ENCODE peak calls at places on chromosomes 7 and 10, in five cellular contexts. One of them, this sample, is unnamed.

GRCh38 chr7:47508389-47509380 is 73.2 kb downstream of the TNS3 start:
- DNase-seq in H1: no peak
- DNase-seq in SK-N-SH: peak; percentile 58
- DNase-seq in HCT116: no peak
- DNase-seq in GM12878: no peak
- DNase-seq in this sample: no peak

GRCh38 chr7:145147865-145148264 is 312.0 kb upstream of the TPK1 start:
- DNase-seq in GM12878: no peak
- DNase-seq in HCT116: no peak
- DNase-seq in SK-N-SH: no peak
- DNase-seq in H1: no peak
- DNase-seq in this sample: no peak

GRCh38 chr7:105352018-105352612 is 36.6 kb downstream of the SRPK2 start:
- DNase-seq in HCT116: no peak
- DNase-seq in H1: no peak
- DNase-seq in SK-N-SH: no peak
- DNase-seq in GM12878: peak; percentile 93
- DNase-seq in this sample: no peak

GRCh38 chr10:91389636-91390512 is 20.3 kb upstream of the HECTD2 start:
- DNase-seq in SK-N-SH: peak; percentile 31
- DNase-seq in HCT116: peak; percentile 37
- DNase-seq in H1: no peak
- DNase-seq in GM12878: no peak
- DNase-seq in this sample: no peak

GRCh38 chr7:128830231-128831177 is at the start of gene FLNC:
- DNase-seq in HCT116: no peak
- DNase-seq in SK-N-SH: peak; percentile 90
- DNase-seq in GM12878: no peak
- DNase-seq in H1: peak; percentile 72
- DNase-seq in this sample: peak; percentile 37

GRCh38 chr7:143283344-143283743 is 1.4 kb upstream of the TMEM139 start:
- DNase-seq in SK-N-SH: no peak
- DNase-seq in H1: no peak
- DNase-seq in GM12878: no peak
- DNase-seq in HCT116: no peak
- DNase-seq in this sample: no peak

GRCh38 chr7:132837529-132837928 is 244.4 kb downstream of the CHCHD3 start:
- DNase-seq in GM12878: no peak
- DNase-seq in H1: no peak
- DNase-seq in HCT116: no peak
- DNase-seq in SK-N-SH: no peak
- DNase-seq in this sample: no peak

GRCh38 chr10:61021926-61022325 is 77.9 kb upstream of the RHOBTB1 start:
- DNase-seq in H1: no peak
- DNase-seq in GM12878: no peak
- DNase-seq in SK-N-SH: no peak
- DNase-seq in HCT116: no peak
- DNase-seq in this sample: no peak

GRCh38 chr7:12888727-12889126 is 201.3 kb downstream of the ARL4A start:
- DNase-seq in HCT116: no peak
- DNase-seq in SK-N-SH: no peak
- DNase-seq in GM12878: no peak
- DNase-seq in H1: no peak
- DNase-seq in this sample: no peak

GRCh38 chr7:49911906-49912305 is 138.5 kb downstream of the VWC2 start:
- DNase-seq in HCT116: no peak
- DNase-seq in H1: no peak
- DNase-seq in GM12878: no peak
- DNase-seq in SK-N-SH: no peak
- DNase-seq in this sample: no peak

GRCh38 chr7:156614434-156615264 is 25.9 kb upstream of the RNF32 start:
- DNase-seq in SK-N-SH: no peak
- DNase-seq in GM12878: no peak
- DNase-seq in HCT116: no peak
- DNase-seq in H1: no peak
- DNase-seq in this sample: no peak

GRCh38 chr10:97017474-97017903 is 168.3 kb downstream of the SLIT1 start:
- DNase-seq in H1: no peak
- DNase-seq in SK-N-SH: no peak
- DNase-seq in GM12878: no peak
- DNase-seq in HCT116: no peak
- DNase-seq in this sample: no peak

GRCh38 chr10:69630651-69631400 is 779 bp downstream of the FAM241B start:
- DNase-seq in SK-N-SH: no peak
- DNase-seq in GM12878: no peak
- DNase-seq in H1: no peak
- DNase-seq in HCT116: no peak
- DNase-seq in this sample: no peak

GRCh38 chr7:36289833-36290661 is 99.6 kb upstream of the ANLN start:
- DNase-seq in HCT116: peak; percentile 74
- DNase-seq in H1: no peak
- DNase-seq in SK-N-SH: no peak
- DNase-seq in GM12878: no peak
- DNase-seq in this sample: no peak

GRCh38 chr7:51160411-51160810 is 156.2 kb downstream of the COBL start:
- DNase-seq in H1: no peak
- DNase-seq in SK-N-SH: no peak
- DNase-seq in GM12878: no peak
- DNase-seq in HCT116: no peak
- DNase-seq in this sample: no peak

GRCh38 chr10:111650088-111650487 is 533.5 kb downstream of the GPAM start:
- DNase-seq in HCT116: no peak
- DNase-seq in GM12878: no peak
- DNase-seq in H1: peak; percentile 52
- DNase-seq in SK-N-SH: no peak
- DNase-seq in this sample: no peak

GRCh38 chr7:92092210-92092609 is 42.1 kb downstream of the CYP51A1 start:
- DNase-seq in SK-N-SH: no peak
- DNase-seq in GM12878: no peak
- DNase-seq in HCT116: no peak
- DNase-seq in H1: no peak
- DNase-seq in this sample: no peak

GRCh38 chr7:112449353-112449752 is 907 bp upstream of the IFRD1 start:
- DNase-seq in H1: no peak
- DNase-seq in SK-N-SH: no peak
- DNase-seq in HCT116: peak; percentile 59
- DNase-seq in GM12878: no peak
- DNase-seq in this sample: peak; percentile 2

GRCh38 chr7:127322351-127322750 is 69.6 kb upstream of the GRM8 start:
- DNase-seq in H1: no peak
- DNase-seq in GM12878: no peak
- DNase-seq in HCT116: no peak
- DNase-seq in SK-N-SH: no peak
- DNase-seq in this sample: no peak

GRCh38 chr10:12911795-12912194 is 89.7 kb downstream of the CCDC3 start:
- DNase-seq in HCT116: no peak
- DNase-seq in SK-N-SH: no peak
- DNase-seq in H1: no peak
- DNase-seq in GM12878: no peak
- DNase-seq in this sample: no peak

GRCh38 chr10:72759584-72759983 is 67.6 kb downstream of the MCU start:
- DNase-seq in SK-N-SH: no peak
- DNase-seq in H1: no peak
- DNase-seq in HCT116: no peak
- DNase-seq in GM12878: no peak
- DNase-seq in this sample: no peak

GRCh38 chr10:29646960-29647431 is 12.2 kb upstream of the SVIL start:
- DNase-seq in GM12878: no peak
- DNase-seq in SK-N-SH: no peak
- DNase-seq in HCT116: no peak
- DNase-seq in H1: no peak
- DNase-seq in this sample: no peak

GRCh38 chr7:30930621-30931020 is 19.0 kb downstream of the AQP1 start:
- DNase-seq in HCT116: no peak
- DNase-seq in GM12878: no peak
- DNase-seq in SK-N-SH: peak; percentile 83
- DNase-seq in H1: peak; percentile 28
- DNase-seq in this sample: no peak

GRCh38 chr7:106054971-106055370 is 57.1 kb downstream of the SYPL1 start:
- DNase-seq in H1: no peak
- DNase-seq in SK-N-SH: no peak
- DNase-seq in HCT116: no peak
- DNase-seq in GM12878: no peak
- DNase-seq in this sample: no peak

GRCh38 chr7:27967639-27968038 is 213.0 kb downstream of the JAZF1 start:
- DNase-seq in GM12878: peak; percentile 8
- DNase-seq in H1: no peak
- DNase-seq in SK-N-SH: no peak
- DNase-seq in HCT116: no peak
- DNase-seq in this sample: no peak

GRCh38 chr7:73901823-73902597 is 41.1 kb downstream of the TMEM270 start:
- DNase-seq in HCT116: no peak
- DNase-seq in H1: no peak
- DNase-seq in GM12878: no peak
- DNase-seq in SK-N-SH: peak; percentile 30
- DNase-seq in this sample: no peak

GRCh38 chr7:77482015-77482414 is 55.1 kb upstream of the PTPN12 start:
- DNase-seq in SK-N-SH: no peak
- DNase-seq in H1: no peak
- DNase-seq in HCT116: no peak
- DNase-seq in GM12878: no peak
- DNase-seq in this sample: peak; percentile 94

GRCh38 chr7:22653981-22654380 is 73.0 kb upstream of the IL6 start:
- DNase-seq in HCT116: no peak
- DNase-seq in H1: no peak
- DNase-seq in SK-N-SH: no peak
- DNase-seq in GM12878: no peak
- DNase-seq in this sample: no peak

GRCh38 chr7:131219277-131220041 is 108.2 kb upstream of the MKLN1 start:
- DNase-seq in GM12878: no peak
- DNase-seq in HCT116: no peak
- DNase-seq in H1: no peak
- DNase-seq in SK-N-SH: no peak
- DNase-seq in this sample: no peak

GRCh38 chr7:112500619-112501018 is 19.8 kb downstream of the LSMEM1 start:
- DNase-seq in GM12878: no peak
- DNase-seq in SK-N-SH: no peak
- DNase-seq in H1: no peak
- DNase-seq in HCT116: no peak
- DNase-seq in this sample: peak; percentile 15

GRCh38 chr7:36115448-36116321 is 37.4 kb upstream of the EEPD1 start:
- DNase-seq in GM12878: peak; percentile 79
- DNase-seq in SK-N-SH: peak; percentile 80
- DNase-seq in HCT116: peak; percentile 90
- DNase-seq in H1: no peak
- DNase-seq in this sample: no peak

GRCh38 chr10:71608863-71609768 is 110.5 kb downstream of the C10orf105 start:
- DNase-seq in SK-N-SH: peak; percentile 83
- DNase-seq in H1: peak; percentile 92
- DNase-seq in HCT116: peak; percentile 49
- DNase-seq in GM12878: no peak
- DNase-seq in this sample: peak; percentile 61
- TF ChIP-seq JUND in SK-N-SH: no peak
- TF ChIP-seq JUND in H1: no peak
- TF ChIP-seq JUND in HCT116: no peak
- TF ChIP-seq JUND in GM12878: no peak
- TF ChIP-seq JUND in this sample: no peak

GRCh38 chr10:87505366-87506113 is 847 bp downstream of the MINPP1 start:
- DNase-seq in GM12878: no peak
- DNase-seq in HCT116: peak; percentile 10
- DNase-seq in H1: no peak
- DNase-seq in SK-N-SH: peak; percentile 82
- DNase-seq in this sample: peak; percentile 75
- TF ChIP-seq JUND in GM12878: no peak
- TF ChIP-seq JUND in HCT116: no peak
- TF ChIP-seq JUND in H1: no peak
- TF ChIP-seq JUND in SK-N-SH: no peak
- TF ChIP-seq JUND in this sample: no peak

GRCh38 chr10:122457934-122458333 is 3.4 kb upstream of the HTRA1 start:
- DNase-seq in HCT116: no peak
- DNase-seq in H1: peak; percentile 3
- DNase-seq in SK-N-SH: no peak
- DNase-seq in GM12878: no peak
- DNase-seq in this sample: no peak

GRCh38 chr10:122450336-122450990 is 4.0 kb upstream of the ARMS2 start:
- DNase-seq in H1: no peak
- DNase-seq in SK-N-SH: no peak
- DNase-seq in HCT116: no peak
- DNase-seq in GM12878: no peak
- DNase-seq in this sample: no peak

GRCh38 chr10:122455376-122456056 is 1.1 kb downstream of the ARMS2 start:
- DNase-seq in GM12878: no peak
- DNase-seq in SK-N-SH: no peak
- DNase-seq in HCT116: no peak
- DNase-seq in H1: no peak
- DNase-seq in this sample: no peak

GRCh38 chr10:122458693-122459092 is 2.7 kb upstream of the HTRA1 start:
- DNase-seq in HCT116: no peak
- DNase-seq in H1: no peak
- DNase-seq in SK-N-SH: no peak
- DNase-seq in GM12878: no peak
- DNase-seq in this sample: no peak

DNA sequence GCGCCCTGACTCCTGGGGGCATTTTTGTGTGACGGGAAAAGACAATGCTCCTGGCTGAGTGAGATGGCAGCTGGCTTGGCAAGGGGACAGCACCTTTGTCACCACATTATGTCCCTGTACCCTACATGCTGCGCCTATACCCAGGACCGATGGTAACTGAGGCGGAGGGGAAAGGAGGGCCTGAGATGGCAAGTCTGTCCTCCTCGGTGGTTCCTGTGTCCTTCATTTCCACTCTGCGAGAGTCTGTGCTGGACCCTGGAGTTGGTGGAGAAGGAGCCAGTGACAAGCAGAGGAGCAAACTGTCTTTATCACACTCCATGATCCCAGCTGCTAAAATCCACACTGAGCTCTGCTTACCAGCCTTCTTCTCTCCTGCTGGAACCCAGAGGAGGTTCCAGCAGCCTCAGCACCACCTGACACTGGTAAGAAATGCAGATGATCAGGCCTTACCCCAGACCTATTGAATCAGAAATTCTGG is at the start of gene ARMS2:
- DNase-seq in SK-N-SH: no peak
- DNase-seq in HCT116: no peak
- DNase-seq in H1: peak; percentile 43
- DNase-seq in GM12878: no peak
- DNase-seq in this sample: no peak
- TF ChIP-seq JUND in SK-N-SH: no peak
- TF ChIP-seq JUND in HCT116: no peak
- TF ChIP-seq JUND in H1: no peak
- TF ChIP-seq JUND in GM12878: no peak
- TF ChIP-seq JUND in this sample: no peak

DNA sequence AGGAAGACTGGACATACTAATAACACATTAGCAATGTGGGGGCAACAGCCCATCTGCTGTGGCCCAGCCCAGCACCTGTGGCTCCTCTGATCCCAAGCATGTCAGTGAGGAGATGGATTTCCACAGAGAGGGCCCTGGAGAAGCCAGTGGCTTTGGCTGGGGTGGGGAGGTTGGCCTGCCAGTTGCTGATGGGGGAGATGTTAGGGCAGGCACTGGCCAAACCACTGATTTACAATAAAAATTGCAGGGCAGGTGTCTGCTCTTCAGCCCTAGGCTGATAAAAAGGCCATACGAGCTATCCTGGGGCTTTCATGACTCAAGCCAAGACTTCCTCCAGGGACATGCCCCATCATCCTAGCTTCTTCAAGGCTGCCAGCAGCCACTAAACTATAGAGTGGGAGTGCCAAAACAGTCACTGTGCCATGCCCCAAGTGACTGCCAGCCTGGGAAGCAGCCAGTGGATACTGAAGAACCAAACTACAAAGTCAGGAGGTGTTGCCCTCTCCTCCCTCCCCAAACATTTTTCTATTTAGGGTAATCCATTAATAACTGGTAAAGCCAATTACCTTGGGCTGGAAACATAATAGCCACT is 37.8 kb downstream of the DPCD start:
- DNase-seq in GM12878: no peak
- DNase-seq in H1: no peak
- DNase-seq in SK-N-SH: no peak
- DNase-seq in HCT116: no peak
- DNase-seq in this sample: no peak
- TF ChIP-seq JUND in GM12878: no peak
- TF ChIP-seq JUND in H1: no peak
- TF ChIP-seq JUND in SK-N-SH: no peak
- TF ChIP-seq JUND in HCT116: no peak
- TF ChIP-seq JUND in this sample: no peak

This sample was measured in T47D.